ENCODE peak calls at places on chromosomes 11 and 22, in five cellular contexts. One of them, this sample, is unnamed. For H3K4me1, the result is how much of the 10 kb centered on the place peaks cover.

GRCh38 chr11:118820412-118821357 is 29.7 kb upstream of the DDX6 start:
- DNase-seq in PC-9: no peak
- DNase-seq in pancreas: peak
- DNase-seq in neural progenitor cell: peak
- DNase-seq in aorta: peak
- DNase-seq in this sample: peak

GRCh38 chr11:30666817-30667216 is 80.7 kb upstream of the MPPED2 start:
- DNase-seq in PC-9: no peak
- DNase-seq in pancreas: no peak
- DNase-seq in neural progenitor cell: no peak
- DNase-seq in aorta: no peak
- DNase-seq in this sample: no peak

GRCh38 chr11:11105361-11105760 is 247.5 kb upstream of the ZBED5 start:
- DNase-seq in PC-9: no peak
- DNase-seq in pancreas: no peak
- DNase-seq in neural progenitor cell: peak
- DNase-seq in aorta: no peak
- DNase-seq in this sample: no peak

GRCh38 chr22:23236440-23237139 is 56.3 kb downstream of the BCR start:
- DNase-seq in PC-9: no peak
- DNase-seq in pancreas: no peak
- DNase-seq in neural progenitor cell: no peak
- DNase-seq in aorta: peak
- DNase-seq in this sample: no peak

GRCh38 chr11:77446911-77447629 is 26.8 kb downstream of the PAK1 start:
- DNase-seq in PC-9: no peak
- DNase-seq in pancreas: no peak
- DNase-seq in neural progenitor cell: no peak
- DNase-seq in aorta: no peak
- DNase-seq in this sample: no peak

GRCh38 chr11:132402056-132402684 is 1031.8 kb downstream of the NTM start:
- DNase-seq in PC-9: no peak
- DNase-seq in pancreas: no peak
- DNase-seq in neural progenitor cell: peak
- DNase-seq in aorta: no peak
- DNase-seq in this sample: no peak

GRCh38 chr11:116418388-116419041 is 354.3 kb downstream of the BUD13 start:
- DNase-seq in PC-9: no peak
- DNase-seq in pancreas: no peak
- DNase-seq in neural progenitor cell: no peak
- DNase-seq in aorta: no peak
- DNase-seq in this sample: no peak

GRCh38 chr11:48172818-48173609 is 43.6 kb upstream of the OR4B1 start:
- DNase-seq in PC-9: peak
- DNase-seq in pancreas: peak
- DNase-seq in neural progenitor cell: peak
- DNase-seq in aorta: peak
- DNase-seq in this sample: peak

GRCh38 chr22:24938741-24939341 is 7.7 kb downstream of the LHFPL7 start:
- DNase-seq in PC-9: no peak
- DNase-seq in pancreas: no peak
- DNase-seq in neural progenitor cell: peak
- DNase-seq in aorta: no peak
- DNase-seq in this sample: no peak

GRCh38 chr11:36131719-36132349 is 157.4 kb downstream of the COMMD9 start:
- DNase-seq in PC-9: no peak
- DNase-seq in pancreas: no peak
- DNase-seq in neural progenitor cell: peak
- DNase-seq in aorta: peak
- DNase-seq in this sample: peak

GRCh38 chr11:93890441-93891051 is 40.1 kb upstream of the VSTM5 start:
- DNase-seq in PC-9: no peak
- DNase-seq in pancreas: no peak
- DNase-seq in neural progenitor cell: no peak
- DNase-seq in aorta: no peak
- DNase-seq in this sample: no peak

GRCh38 chr11:125348704-125349635 is 147.1 kb downstream of the FEZ1 start:
- DNase-seq in PC-9: no peak
- DNase-seq in pancreas: peak
- DNase-seq in neural progenitor cell: peak
- DNase-seq in aorta: no peak
- DNase-seq in this sample: peak

GRCh38 chr11:112751312-112751711 is 209.9 kb upstream of the NCAM1 start:
- DNase-seq in PC-9: no peak
- DNase-seq in pancreas: no peak
- DNase-seq in neural progenitor cell: no peak
- DNase-seq in aorta: no peak
- DNase-seq in this sample: no peak

GRCh38 chr11:108669261-108669660 is 4.4 kb downstream of the DDX10 start:
- DNase-seq in PC-9: no peak
- DNase-seq in pancreas: no peak
- DNase-seq in neural progenitor cell: no peak
- DNase-seq in aorta: no peak
- DNase-seq in this sample: no peak

GRCh38 chr11:30775123-30775522 is 189.0 kb upstream of the MPPED2 start:
- DNase-seq in PC-9: no peak
- DNase-seq in pancreas: no peak
- DNase-seq in neural progenitor cell: peak
- DNase-seq in aorta: no peak
- DNase-seq in this sample: no peak

GRCh38 chr11:119903821-119904220 is 174.8 kb upstream of the NECTIN1 start:
- DNase-seq in PC-9: no peak
- DNase-seq in pancreas: no peak
- DNase-seq in neural progenitor cell: no peak
- DNase-seq in aorta: no peak
- DNase-seq in this sample: no peak

GRCh38 chr22:17085277-17086091 is 684 bp downstream of the IL17RA start:
- DNase-seq in PC-9: no peak
- DNase-seq in pancreas: peak
- DNase-seq in neural progenitor cell: peak
- DNase-seq in aorta: no peak
- DNase-seq in this sample: peak

GRCh38 chr11:5174934-5175333 is 20.4 kb upstream of the OR52A1 start:
- DNase-seq in PC-9: no peak
- DNase-seq in pancreas: no peak
- DNase-seq in neural progenitor cell: no peak
- DNase-seq in aorta: no peak
- DNase-seq in this sample: no peak

GRCh38 chr22:36999463-36999862 is 19.8 kb downstream of the TST start:
- DNase-seq in PC-9: no peak
- DNase-seq in pancreas: no peak
- DNase-seq in neural progenitor cell: no peak
- DNase-seq in aorta: no peak
- DNase-seq in this sample: no peak

GRCh38 chr22:30266445-30267381 is at the start of gene OSM:
- DNase-seq in PC-9: no peak
- DNase-seq in pancreas: no peak
- DNase-seq in neural progenitor cell: no peak
- DNase-seq in aorta: peak
- DNase-seq in this sample: peak

GRCh38 chr11:110070176-110070575 is 23.0 kb upstream of the ZC3H12C start:
- DNase-seq in PC-9: no peak
- DNase-seq in pancreas: no peak
- DNase-seq in neural progenitor cell: no peak
- DNase-seq in aorta: no peak
- DNase-seq in this sample: no peak

GRCh38 chr11:78253797-78254196 is 65.1 kb downstream of the USP35 start:
- DNase-seq in PC-9: no peak
- DNase-seq in pancreas: no peak
- DNase-seq in neural progenitor cell: no peak
- DNase-seq in aorta: no peak
- DNase-seq in this sample: no peak

GRCh38 chr22:38316340-38317236 is 645 bp downstream of the CSNK1E start:
- DNase-seq in PC-9: no peak
- DNase-seq in pancreas: peak
- DNase-seq in neural progenitor cell: peak
- DNase-seq in aorta: peak
- DNase-seq in this sample: peak

GRCh38 chr11:130535530-130535929 is 87.1 kb downstream of the ADAMTS15 start:
- DNase-seq in PC-9: no peak
- DNase-seq in pancreas: no peak
- DNase-seq in neural progenitor cell: no peak
- DNase-seq in aorta: no peak
- DNase-seq in this sample: no peak

GRCh38 chr11:46696212-46696558 is 4.2 kb downstream of the ARHGAP1 start:
- DNase-seq in PC-9: no peak
- DNase-seq in pancreas: no peak
- DNase-seq in neural progenitor cell: no peak
- DNase-seq in aorta: peak
- DNase-seq in this sample: peak

GRCh38 chr11:26730711-26731460 is 9.0 kb upstream of the SLC5A12 start:
- DNase-seq in PC-9: no peak
- DNase-seq in pancreas: no peak
- DNase-seq in neural progenitor cell: no peak
- DNase-seq in aorta: no peak
- DNase-seq in this sample: no peak

GRCh38 chr11:19861171-19861570 is 148.5 kb downstream of the NAV2 start:
- DNase-seq in PC-9: peak
- DNase-seq in pancreas: no peak
- DNase-seq in neural progenitor cell: no peak
- DNase-seq in aorta: no peak
- DNase-seq in this sample: no peak

GRCh38 chr11:93525601-93526000 is 17.6 kb downstream of the SMCO4 start:
- DNase-seq in PC-9: no peak
- DNase-seq in pancreas: no peak
- DNase-seq in neural progenitor cell: no peak
- DNase-seq in aorta: no peak
- DNase-seq in this sample: peak

GRCh38 chr11:12756867-12757266 is 82.6 kb downstream of the TEAD1 start:
- DNase-seq in PC-9: no peak
- DNase-seq in pancreas: no peak
- DNase-seq in neural progenitor cell: no peak
- DNase-seq in aorta: no peak
- DNase-seq in this sample: no peak

GRCh38 chr11:12756101-12756500 is 81.9 kb downstream of the TEAD1 start:
- DNase-seq in PC-9: no peak
- DNase-seq in pancreas: no peak
- DNase-seq in neural progenitor cell: no peak
- DNase-seq in aorta: no peak
- DNase-seq in this sample: no peak

GRCh38 chr11:12755510-12755909 is 81.3 kb downstream of the TEAD1 start:
- DNase-seq in PC-9: no peak
- DNase-seq in pancreas: no peak
- DNase-seq in neural progenitor cell: no peak
- DNase-seq in aorta: no peak
- DNase-seq in this sample: no peak

GRCh38 chr11:12752868-12753267 is 78.6 kb downstream of the TEAD1 start:
- DNase-seq in PC-9: no peak
- DNase-seq in pancreas: no peak
- DNase-seq in neural progenitor cell: no peak
- DNase-seq in aorta: no peak
- DNase-seq in this sample: no peak

GRCh38 chr11:12754582-12755250 is 80.5 kb downstream of the TEAD1 start:
- DNase-seq in PC-9: no peak
- DNase-seq in pancreas: no peak
- DNase-seq in neural progenitor cell: no peak
- DNase-seq in aorta: no peak
- DNase-seq in this sample: no peak
- H3K4me1 ChIP-seq in PC-9: under half
- H3K4me1 ChIP-seq in pancreas: under half
- H3K4me1 ChIP-seq in neural progenitor cell: under half
- H3K4me1 ChIP-seq in aorta: under half
- H3K4me1 ChIP-seq in this sample: half or more

DNA sequence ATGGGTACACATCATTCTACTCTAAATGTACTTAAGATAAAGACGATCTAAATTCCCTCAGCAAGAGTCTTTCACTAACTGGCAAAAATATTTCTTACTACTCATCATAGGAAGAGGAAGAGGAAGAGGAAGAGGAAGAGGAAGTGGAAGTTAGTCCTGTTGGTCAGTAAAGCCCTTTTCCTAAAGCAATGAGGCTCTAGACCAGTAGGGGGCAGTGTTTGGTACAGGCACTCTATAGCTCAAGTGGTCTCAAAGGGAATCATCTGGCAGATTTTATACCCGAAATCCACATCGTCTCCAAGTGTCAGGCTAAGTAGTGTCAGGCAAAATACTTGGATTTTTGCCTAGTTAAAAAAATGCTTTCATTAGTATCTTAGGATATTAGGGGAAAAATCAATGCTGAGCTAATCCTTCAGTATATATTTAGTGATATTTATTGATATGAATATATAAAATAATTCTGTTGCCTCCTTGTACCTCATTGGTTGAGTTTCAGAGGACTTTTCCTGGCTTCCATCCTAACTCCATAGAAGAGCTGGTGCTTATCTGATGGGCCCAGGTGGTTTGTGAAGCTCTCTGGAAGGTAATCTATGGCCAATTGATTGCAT is 7.7 kb downstream of the BLID start:
- DNase-seq in PC-9: no peak
- DNase-seq in pancreas: no peak
- DNase-seq in neural progenitor cell: peak
- DNase-seq in aorta: no peak
- DNase-seq in this sample: no peak
- H3K27ac ChIP-seq in PC-9: no peak
- H3K27ac ChIP-seq in pancreas: no peak
- H3K27ac ChIP-seq in neural progenitor cell: no peak
- H3K27ac ChIP-seq in aorta: no peak
- H3K27ac ChIP-seq in this sample: peak

GRCh38 chr22:48106715-48107259 is 1344.3 kb downstream of the TBC1D22A start:
- DNase-seq in PC-9: no peak
- DNase-seq in pancreas: no peak
- DNase-seq in neural progenitor cell: no peak
- DNase-seq in aorta: no peak
- DNase-seq in this sample: no peak
- H3K4me1 ChIP-seq in PC-9: under half
- H3K4me1 ChIP-seq in pancreas: under half
- H3K4me1 ChIP-seq in neural progenitor cell: under half
- H3K4me1 ChIP-seq in aorta: under half
- H3K4me1 ChIP-seq in this sample: under half

DNA sequence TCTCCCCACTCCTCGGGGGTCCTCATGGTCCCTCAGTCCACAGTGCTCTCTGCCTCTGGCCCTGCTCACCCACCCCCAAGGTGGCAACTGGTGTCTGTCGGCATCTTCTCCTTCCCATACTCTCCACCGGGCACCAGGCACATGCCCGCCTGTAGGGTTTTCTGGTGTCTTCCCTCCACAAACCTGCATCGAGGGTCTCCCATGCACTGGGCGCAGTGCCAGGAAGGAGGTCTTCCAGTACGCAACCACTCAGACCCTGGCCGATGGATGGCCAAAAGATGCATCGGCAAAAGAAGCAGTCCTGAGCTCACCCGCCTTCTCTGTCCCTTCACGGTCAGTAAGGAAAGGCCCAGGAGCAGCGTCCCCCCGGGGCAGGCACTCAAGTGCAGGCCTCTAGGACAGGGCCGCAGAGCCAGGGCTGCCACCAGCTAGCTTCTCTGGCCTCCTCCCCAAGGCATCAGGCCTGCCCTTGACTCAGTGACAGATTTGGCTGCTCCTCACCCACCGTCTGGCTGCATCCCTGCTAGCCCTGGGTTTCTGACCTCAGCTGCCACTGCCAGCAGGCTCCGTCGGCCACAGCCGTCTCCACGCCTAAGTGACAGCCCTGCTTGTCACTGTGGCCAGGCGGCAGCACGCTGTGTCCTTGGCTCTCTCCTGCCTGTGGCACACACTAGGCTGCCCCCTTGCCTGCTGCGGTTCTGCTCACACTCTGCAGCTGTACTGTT is 32.1 kb upstream of the IGSF9B start:
- DNase-seq in PC-9: no peak
- DNase-seq in pancreas: no peak
- DNase-seq in neural progenitor cell: no peak
- DNase-seq in aorta: no peak
- DNase-seq in this sample: peak
- H3K27ac ChIP-seq in PC-9: no peak
- H3K27ac ChIP-seq in pancreas: no peak
- H3K27ac ChIP-seq in neural progenitor cell: no peak
- H3K27ac ChIP-seq in aorta: no peak
- H3K27ac ChIP-seq in this sample: peak

GRCh38 chr11:7515544-7515943 is 1.7 kb downstream of the PPFIBP2 start:
- DNase-seq in PC-9: no peak
- DNase-seq in pancreas: no peak
- DNase-seq in neural progenitor cell: no peak
- DNase-seq in aorta: no peak
- DNase-seq in this sample: no peak
- H3K4me1 ChIP-seq in PC-9: under half
- H3K4me1 ChIP-seq in pancreas: under half
- H3K4me1 ChIP-seq in neural progenitor cell: under half
- H3K4me1 ChIP-seq in aorta: under half
- H3K4me1 ChIP-seq in this sample: under half

This sample was measured in psoas muscle.